ENCODE peak calls at places on chromosome 19, in six cellular contexts. One of them, this sample, is unnamed.

GRCh38 chr19:58001895-58002369 is 688 bp downstream of the ZNF606 start:
- DNase-seq in H9: no peak
- DNase-seq in neuronal stem cell: no peak
- DNase-seq in IMR-90: peak; percentile 5
- DNase-seq in mesenchymal stem cell: peak; percentile 49
- DNase-seq in H1: no peak
- DNase-seq in this sample: peak; percentile 54

GRCh38 chr19:12996542-12997094 is 1.3 kb downstream of the NFIX start:
- DNase-seq in H9: peak; percentile 59
- DNase-seq in neuronal stem cell: no peak
- DNase-seq in IMR-90: peak; percentile 22
- DNase-seq in mesenchymal stem cell: no peak
- DNase-seq in H1: no peak
- DNase-seq in this sample: peak; percentile 33

GRCh38 chr19:49637865-49638350 is 2.0 kb downstream of the RRAS start:
- DNase-seq in H9: peak; percentile 86
- DNase-seq in neuronal stem cell: no peak
- DNase-seq in IMR-90: peak; percentile 62
- DNase-seq in mesenchymal stem cell: peak; percentile 83
- DNase-seq in H1: peak; percentile 31
- DNase-seq in this sample: peak; percentile 70

GRCh38 chr19:5293607-5294089 is 47.0 kb downstream of the PTPRS start:
- DNase-seq in H9: peak; percentile 79
- DNase-seq in neuronal stem cell: peak; percentile 92
- DNase-seq in IMR-90: peak; percentile 40
- DNase-seq in mesenchymal stem cell: peak; percentile 54
- DNase-seq in H1: no peak
- DNase-seq in this sample: peak; percentile 68

GRCh38 chr19:10744848-10745293 is 27.0 kb downstream of the DNM2 start:
- DNase-seq in H9: no peak
- DNase-seq in neuronal stem cell: no peak
- DNase-seq in IMR-90: no peak
- DNase-seq in mesenchymal stem cell: no peak
- DNase-seq in H1: no peak
- DNase-seq in this sample: no peak

GRCh38 chr19:10106100-10106936 is at the start of gene PPAN:
- DNase-seq in H9: peak; percentile 97
- DNase-seq in neuronal stem cell: peak; percentile 93
- DNase-seq in IMR-90: peak; percentile 98
- DNase-seq in mesenchymal stem cell: peak; percentile 98
- DNase-seq in H1: peak; percentile 90
- DNase-seq in this sample: peak; percentile 99

GRCh38 chr19:31066385-31066784 is 282.9 kb downstream of the TSHZ3 start:
- DNase-seq in H9: no peak
- DNase-seq in neuronal stem cell: no peak
- DNase-seq in IMR-90: peak; percentile 78
- DNase-seq in mesenchymal stem cell: peak; percentile 76
- DNase-seq in H1: no peak
- DNase-seq in this sample: peak; percentile 42

GRCh38 chr19:55086730-55087541 is 11.3 kb downstream of the EPS8L1 start:
- DNase-seq in H9: peak; percentile 98
- DNase-seq in neuronal stem cell: peak; percentile 99
- DNase-seq in IMR-90: peak; percentile 91
- DNase-seq in mesenchymal stem cell: peak; percentile 97
- DNase-seq in H1: peak; percentile 88
- DNase-seq in this sample: peak; percentile 98

GRCh38 chr19:16915135-16915534 is 26.3 kb downstream of the F2RL3 start:
- DNase-seq in H9: no peak
- DNase-seq in neuronal stem cell: no peak
- DNase-seq in IMR-90: no peak
- DNase-seq in mesenchymal stem cell: no peak
- DNase-seq in H1: no peak
- DNase-seq in this sample: no peak

GRCh38 chr19:12574036-12574435 is 22.8 kb upstream of the ZNF564 start:
- DNase-seq in H9: no peak
- DNase-seq in neuronal stem cell: no peak
- DNase-seq in IMR-90: no peak
- DNase-seq in mesenchymal stem cell: no peak
- DNase-seq in H1: no peak
- DNase-seq in this sample: no peak

GRCh38 chr19:11624064-11624463 is 26.8 kb downstream of the ZNF627 start:
- DNase-seq in H9: no peak
- DNase-seq in neuronal stem cell: no peak
- DNase-seq in IMR-90: peak; percentile 35
- DNase-seq in mesenchymal stem cell: peak; percentile 46
- DNase-seq in H1: no peak
- DNase-seq in this sample: no peak

GRCh38 chr19:38046254-38047047 is 139.4 kb downstream of the SIPA1L3 start:
- DNase-seq in H9: no peak
- DNase-seq in neuronal stem cell: no peak
- DNase-seq in IMR-90: no peak
- DNase-seq in mesenchymal stem cell: no peak
- DNase-seq in H1: no peak
- DNase-seq in this sample: no peak

GRCh38 chr19:42023121-42023942 is 29.3 kb upstream of the ATP1A3 start:
- DNase-seq in H9: peak; percentile 76
- DNase-seq in neuronal stem cell: no peak
- DNase-seq in IMR-90: peak; percentile 8
- DNase-seq in mesenchymal stem cell: no peak
- DNase-seq in H1: no peak
- DNase-seq in this sample: peak; percentile 70

GRCh38 chr19:56727731-56728130 is 56.2 kb upstream of the ZNF835 start:
- DNase-seq in H9: no peak
- DNase-seq in neuronal stem cell: peak; percentile 14
- DNase-seq in IMR-90: no peak
- DNase-seq in mesenchymal stem cell: no peak
- DNase-seq in H1: no peak
- DNase-seq in this sample: peak; percentile 18

GRCh38 chr19:32416749-32417469 is 11.3 kb downstream of the DPY19L3 start:
- DNase-seq in H9: no peak
- DNase-seq in neuronal stem cell: no peak
- DNase-seq in IMR-90: peak; percentile 34
- DNase-seq in mesenchymal stem cell: no peak
- DNase-seq in H1: no peak
- DNase-seq in this sample: peak; percentile 5

DNA sequence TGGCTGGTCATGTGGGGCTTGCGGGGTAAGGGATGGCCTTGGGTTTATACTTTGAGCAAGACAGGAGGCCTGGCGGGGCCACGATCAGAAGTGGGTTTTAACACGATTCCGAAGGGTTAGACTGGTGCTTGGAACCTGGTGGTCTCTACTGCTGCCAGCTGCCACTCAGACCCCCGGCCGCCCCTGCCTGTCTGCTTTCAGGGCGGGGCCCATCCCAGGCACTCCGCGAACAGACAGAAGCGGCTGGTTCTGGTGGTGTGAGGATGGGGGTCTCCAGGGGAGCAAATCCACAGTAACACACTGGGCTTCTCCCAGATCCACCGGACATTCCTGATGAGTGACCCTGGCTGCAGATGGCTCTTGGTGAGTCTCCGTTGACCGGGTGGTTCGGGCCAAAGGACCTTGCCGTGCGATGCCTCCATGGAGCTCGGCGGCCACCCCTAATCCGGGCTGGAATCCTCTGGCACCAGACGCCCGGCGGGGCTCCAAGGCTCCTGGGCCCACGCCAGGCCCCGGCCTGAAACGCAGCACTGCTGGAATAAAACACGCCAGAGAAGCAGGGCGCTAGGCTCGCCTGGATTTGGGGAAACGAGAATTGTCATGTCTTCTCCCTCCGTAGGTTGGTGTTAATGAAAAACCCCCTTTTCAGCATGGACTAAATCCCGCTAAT is 2.1 kb upstream of the PTBP1 start:
- DNase-seq in H9: peak; percentile 32
- DNase-seq in neuronal stem cell: no peak
- DNase-seq in IMR-90: no peak
- DNase-seq in mesenchymal stem cell: no peak
- DNase-seq in H1: no peak
- DNase-seq in this sample: no peak
- H4K8ac ChIP-seq in H9: no peak overlapping the region
- H4K8ac ChIP-seq in neuronal stem cell: peak overlapping the region; percentile 23
- H4K8ac ChIP-seq in IMR-90: no peak overlapping the region
- H4K8ac ChIP-seq in mesenchymal stem cell: no peak overlapping the region
- H4K8ac ChIP-seq in H1: no peak overlapping the region
- H4K8ac ChIP-seq in this sample: no peak overlapping the region

DNA sequence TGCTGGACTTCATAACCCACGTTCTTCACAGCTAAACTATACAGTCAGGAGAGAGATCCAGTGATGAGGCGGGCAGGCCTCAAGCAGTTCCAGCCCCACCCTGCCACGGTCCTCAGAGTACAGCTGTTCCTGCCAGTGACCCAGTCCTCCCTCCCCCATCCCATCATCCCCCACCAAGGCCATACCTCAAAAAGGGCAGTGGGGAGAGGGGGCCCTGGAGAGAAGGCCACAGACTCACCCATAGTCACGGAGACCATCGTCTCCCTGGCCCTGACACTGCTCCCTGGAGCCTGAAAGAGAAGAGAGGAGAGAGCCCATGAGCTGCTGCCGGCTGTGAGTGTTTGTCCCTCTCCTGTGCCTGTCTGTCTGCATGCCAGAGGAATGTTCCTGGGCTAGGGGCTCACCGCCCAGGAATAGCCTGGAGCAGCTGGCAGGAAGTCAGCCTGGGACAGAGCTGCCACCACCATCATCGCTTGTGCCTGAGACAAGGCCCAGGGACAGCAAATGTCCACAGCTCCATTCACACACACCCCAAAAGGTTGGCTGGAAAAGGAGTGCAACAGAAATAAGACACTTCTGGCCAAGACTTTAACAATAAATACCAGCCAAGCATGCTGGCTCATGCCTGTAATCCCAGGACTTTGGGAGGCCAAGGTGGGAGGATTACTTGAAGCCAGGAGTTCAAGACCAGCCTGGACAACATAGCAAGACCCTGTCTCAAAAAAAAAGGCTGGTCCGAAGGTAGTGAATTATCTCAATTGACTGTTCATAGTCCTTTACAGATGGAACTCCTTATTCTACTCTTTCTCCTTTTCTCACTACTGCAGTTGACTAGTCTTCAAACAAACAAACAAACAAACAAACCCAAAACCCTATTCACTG is 6.4 kb downstream of the C19orf47 start:
- DNase-seq in H9: no peak
- DNase-seq in neuronal stem cell: no peak
- DNase-seq in IMR-90: no peak
- DNase-seq in mesenchymal stem cell: no peak
- DNase-seq in H1: no peak
- DNase-seq in this sample: peak; percentile 20
- H4K8ac ChIP-seq in H9: no peak overlapping the region
- H4K8ac ChIP-seq in neuronal stem cell: no peak overlapping the region
- H4K8ac ChIP-seq in IMR-90: peak overlapping the region; percentile 51
- H4K8ac ChIP-seq in mesenchymal stem cell: peak overlapping the region; percentile 47
- H4K8ac ChIP-seq in H1: no peak overlapping the region
- H4K8ac ChIP-seq in this sample: no peak overlapping the region

DNA sequence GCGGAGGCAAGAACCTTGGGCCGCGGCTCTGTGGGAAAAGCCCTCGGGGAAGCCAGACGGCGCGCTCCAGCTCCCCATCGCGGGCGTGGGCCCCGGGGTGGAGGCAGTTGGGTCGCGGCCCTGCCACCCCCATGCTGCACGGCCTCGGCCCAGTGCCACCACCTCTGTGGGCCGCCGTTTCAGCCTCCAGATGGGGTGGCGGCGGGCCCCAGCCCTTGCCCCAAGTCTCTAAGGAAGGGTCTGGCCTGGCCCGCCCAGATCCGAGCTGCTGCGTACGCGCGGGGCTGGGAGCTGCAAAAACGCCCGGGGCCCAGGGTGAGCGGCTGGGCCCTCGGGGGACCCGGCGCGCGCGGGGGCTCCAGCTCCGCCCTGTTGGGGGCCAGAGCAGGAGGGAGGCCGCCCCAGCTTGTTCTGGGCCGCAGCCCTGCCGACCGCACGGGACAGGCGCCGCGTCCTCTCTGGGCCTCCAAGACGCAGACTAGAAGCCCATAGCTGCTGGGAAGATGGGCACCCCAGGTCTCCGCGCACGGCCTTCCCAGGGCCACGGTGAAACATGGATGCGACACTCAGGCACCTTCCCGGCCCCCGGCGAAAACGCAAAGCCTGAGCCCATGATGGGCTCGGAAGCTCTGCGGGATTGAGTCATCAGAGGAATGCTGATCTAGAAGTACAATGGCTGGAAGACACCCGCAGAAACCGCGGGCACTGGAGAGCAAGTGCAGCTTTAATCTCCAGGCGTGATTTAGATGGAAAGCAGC is 110.1 kb downstream of the KCTD15 start:
- DNase-seq in H9: peak; percentile 58
- DNase-seq in neuronal stem cell: peak; percentile 29
- DNase-seq in IMR-90: peak; percentile 2
- DNase-seq in mesenchymal stem cell: peak; percentile 6
- DNase-seq in H1: no peak
- DNase-seq in this sample: peak; percentile 89
- H4K8ac ChIP-seq in H9: no peak overlapping the region
- H4K8ac ChIP-seq in neuronal stem cell: no peak overlapping the region
- H4K8ac ChIP-seq in IMR-90: no peak overlapping the region
- H4K8ac ChIP-seq in mesenchymal stem cell: no peak overlapping the region
- H4K8ac ChIP-seq in H1: peak overlapping the region; percentile 96
- H4K8ac ChIP-seq in this sample: no peak overlapping the region

GRCh38 chr19:3509566-3509989 is 3.5 kb downstream of the FZR1 start:
- DNase-seq in H9: no peak
- DNase-seq in neuronal stem cell: no peak
- DNase-seq in IMR-90: peak; percentile 80
- DNase-seq in mesenchymal stem cell: peak; percentile 80
- DNase-seq in H1: no peak
- DNase-seq in this sample: no peak

GRCh38 chr19:3513198-3514140 is 7.4 kb downstream of the FZR1 start:
- DNase-seq in H9: no peak
- DNase-seq in neuronal stem cell: no peak
- DNase-seq in IMR-90: peak; percentile 25
- DNase-seq in mesenchymal stem cell: no peak
- DNase-seq in H1: no peak
- DNase-seq in this sample: no peak

GRCh38 chr19:3510727-3511126 is 4.6 kb downstream of the FZR1 start:
- DNase-seq in H9: no peak
- DNase-seq in neuronal stem cell: no peak
- DNase-seq in IMR-90: no peak
- DNase-seq in mesenchymal stem cell: no peak
- DNase-seq in H1: no peak
- DNase-seq in this sample: no peak

GRCh38 chr19:3512562-3512961 is 6.5 kb downstream of the FZR1 start:
- DNase-seq in H9: no peak
- DNase-seq in neuronal stem cell: no peak
- DNase-seq in IMR-90: no peak
- DNase-seq in mesenchymal stem cell: no peak
- DNase-seq in H1: no peak
- DNase-seq in this sample: no peak

DNA sequence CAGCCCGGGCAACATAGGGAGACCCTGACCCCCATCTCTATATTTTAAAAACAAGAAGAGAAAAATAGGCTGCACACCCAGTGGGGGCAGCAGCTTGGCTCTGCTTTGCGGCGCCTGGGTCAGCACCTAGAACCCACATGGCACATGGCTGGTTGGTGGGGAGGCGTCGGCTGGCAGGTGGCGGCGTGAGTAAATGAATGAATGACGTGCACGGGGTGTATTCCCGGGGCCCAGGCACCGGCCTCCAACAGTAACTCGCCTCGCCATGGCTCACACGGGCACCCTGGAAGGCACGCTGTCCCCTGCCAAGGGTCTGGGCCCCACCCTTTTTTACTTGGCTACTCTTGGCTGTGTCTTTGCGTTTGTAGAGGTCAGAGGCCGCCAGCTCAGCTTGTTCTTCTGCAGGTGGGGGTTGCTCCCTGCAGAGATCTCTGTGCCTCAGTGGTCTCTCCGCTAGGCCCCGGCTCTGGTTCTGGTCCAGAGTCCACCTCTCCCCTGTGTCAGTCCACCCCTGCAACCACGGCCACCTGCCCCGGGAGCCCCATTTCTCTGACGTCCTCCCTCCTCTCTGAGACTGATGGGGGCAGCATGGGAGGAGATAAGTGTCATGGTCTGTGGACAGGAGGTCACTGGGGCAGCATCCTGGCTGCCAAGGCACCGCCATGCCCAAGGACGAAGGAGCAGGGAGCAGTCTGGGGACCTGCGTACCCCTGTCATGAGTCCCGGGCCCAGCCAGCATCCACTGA is 5.6 kb downstream of the FZR1 start:
- DNase-seq in H9: no peak
- DNase-seq in neuronal stem cell: no peak
- DNase-seq in IMR-90: no peak
- DNase-seq in mesenchymal stem cell: no peak
- DNase-seq in H1: no peak
- DNase-seq in this sample: no peak
- H4K8ac ChIP-seq in H9: no peak overlapping the region
- H4K8ac ChIP-seq in neuronal stem cell: no peak overlapping the region
- H4K8ac ChIP-seq in IMR-90: no peak overlapping the region
- H4K8ac ChIP-seq in mesenchymal stem cell: no peak overlapping the region
- H4K8ac ChIP-seq in H1: no peak overlapping the region
- H4K8ac ChIP-seq in this sample: no peak overlapping the region